ENCODE peak calls at places on chromosomes 4 and X, in five cellular contexts. B, Z, E, P and D are unnamed samples.

GRCh38 chr4:81546777-81547176 is 75.1 kb upstream of the RASGEF1B start:
- DNase-seq in E (no peak), Z (no peak), P (no peak), B (no peak), D (no peak)

GRCh38 chr4:89700766-89701165 is 136.2 kb downstream of the SNCA start:
- DNase-seq in E (no peak), Z (no peak), P (no peak), B (no peak), D (no peak)

GRCh38 chrX:149610511-149610910 is 15.4 kb upstream of the HSFX2 start:
- DNase-seq in B (no peak), E (no peak), P (no peak), Z (no peak), D (no peak)

GRCh38 chrX:2761246-2761645 is 9.4 kb downstream of the XG start:
- DNase-seq in Z (no peak), B (no peak), P (no peak), E (no peak), D (no peak)

GRCh38 chr4:138627096-138627495 is 384.9 kb upstream of the SLC7A11 start:
- DNase-seq in Z (no peak), P (no peak), E (no peak), B (no peak), D (no peak)

GRCh38 chrX:110477593-110478228 is 119.1 kb downstream of the RTL9 start:
- DNase-seq in Z (peak; percentile 5), B (no peak), P (no peak), E (no peak), D (no peak)

GRCh38 chr4:74618659-74619058 is 173.7 kb downstream of the AREG start:
- DNase-seq in Z (no peak), B (no peak), E (no peak), P (no peak), D (no peak)

GRCh38 chr4:186948361-186949291 is 225.0 kb upstream of the FAT1 start:
- DNase-seq in Z (peak; percentile 65), P (no peak), B (no peak), E (peak; percentile 38), D (no peak)

GRCh38 chrX:6026980-6027379 is 201.7 kb downstream of the NLGN4X start:
- DNase-seq in Z (peak; percentile 39), P (no peak), B (no peak), E (no peak), D (no peak)

GRCh38 chr4:176277162-176277904 is 8.3 kb upstream of the ASB5 start:
- DNase-seq in B (peak; percentile 26), E (peak; percentile 33), Z (peak; percentile 35), P (no peak), D (peak; percentile 35)

GRCh38 chr4:179417357-179417756 is 1975.1 kb upstream of the AGA start:
- DNase-seq in P (no peak), Z (no peak), B (no peak), E (no peak), D (no peak)

GRCh38 chrX:19810809-19811208 is 76.6 kb downstream of the SH3KBP1 start:
- DNase-seq in E (no peak), P (no peak), B (no peak), Z (no peak), D (no peak)